ENCODE peak calls at places on chromosomes 6 and 20, in seven cellular contexts. Q, K, X, R, E, F and Y are unnamed samples. For H3K27me3 and H3K4me1, the result is how much of the 10 kb centered on the place peaks cover.

GRCh38 chr20:3172933-3173581 is at the start of gene LZTS3:
- DNase-seq in R (peak), E (peak), Q (peak), F (peak), K (peak), X (peak), Y (peak)

GRCh38 chr6:131107166-131107565 is 28.1 kb upstream of the AKAP7 start:
- DNase-seq in R (peak), X (no peak), K (peak), E (no peak), F (peak), Q (no peak), Y (no peak)

GRCh38 chr20:62161347-62161746 is 17.8 kb downstream of the SS18L1 start:
- DNase-seq in X (no peak), K (peak), F (peak), E (no peak), R (no peak), Q (no peak), Y (no peak)

GRCh38 chr6:151847064-151847463 is 39.6 kb downstream of the ESR1 start:
- DNase-seq in K (peak), F (peak), Q (peak), X (peak), E (no peak), R (peak), Y (peak)

GRCh38 chr6:135135835-135136234 is 45.3 kb upstream of the MYB start:
- DNase-seq in Q (no peak), X (no peak), E (no peak), R (no peak), K (no peak), F (no peak), Y (no peak)

GRCh38 chr20:49853640-49854039 is 41.0 kb downstream of the SLC9A8 start:
- DNase-seq in Q (peak), X (peak), R (peak), E (no peak), K (peak), F (peak), Y (peak)

GRCh38 chr6:148273962-148274752 is 68.5 kb upstream of the SASH1 start:
- DNase-seq in Q (no peak), X (no peak), F (no peak), K (no peak), R (no peak), E (no peak), Y (no peak)

GRCh38 chr6:44355640-44356039 is 13.2 kb downstream of the SPATS1 start:
- DNase-seq in X (no peak), F (no peak), K (no peak), Q (no peak), R (no peak), E (no peak), Y (no peak)

GRCh38 chr6:56570434-56571359 is 72.0 kb downstream of the DST start:
- DNase-seq in Q (peak), K (peak), E (no peak), R (peak), X (peak), F (peak), Y (no peak)

GRCh38 chr6:158938811-158939254 is 61.2 kb downstream of the RSPH3 start:
- DNase-seq in F (no peak), K (no peak), R (no peak), X (peak), Q (peak), E (no peak), Y (no peak)

GRCh38 chr6:25934181-25934580 is 3.7 kb upstream of the SLC17A2 start:
- DNase-seq in E (no peak), F (no peak), Q (no peak), R (no peak), X (no peak), K (no peak), Y (no peak)
- H3K27me3 ChIP-seq in E (under half), F (under half), Q (under half), R (under half), X (under half), K (under half), Y (under half)

GRCh38 chr6:133392015-133392414 is 150.9 kb downstream of the EYA4 start:
- DNase-seq in F (peak), R (no peak), K (peak), Q (peak), E (no peak), X (no peak), Y (no peak)

GRCh38 chr6:133393891-133394290 is 152.7 kb downstream of the EYA4 start:
- DNase-seq in X (no peak), E (no peak), R (no peak), Q (no peak), F (no peak), K (no peak), Y (no peak)

GRCh38 chr6:133392641-133393040 is 151.5 kb downstream of the EYA4 start:
- DNase-seq in R (no peak), F (peak), K (peak), Q (no peak), X (no peak), E (no peak), Y (no peak)

GRCh38 chr6:133388731-133389130 is 147.6 kb downstream of the EYA4 start:
- DNase-seq in Q (no peak), K (no peak), R (no peak), E (no peak), F (no peak), X (no peak), Y (no peak)

GRCh38 chr6:133390168-133390567 is 149.0 kb downstream of the EYA4 start:
- DNase-seq in X (no peak), F (no peak), K (no peak), E (no peak), Q (no peak), R (no peak), Y (no peak)
- H3K4me1 ChIP-seq in X (under half), F (under half), K (under half), E (under half), Q (under half), R (under half), Y (under half)

GRCh38 chr6:3231213-3232016 is 4.0 kb upstream of the TUBB2B start:
- DNase-seq in F (peak), X (peak), K (peak), E (peak), Q (peak), R (peak), Y (peak)
- H3K27me3 ChIP-seq in F (half or more), X (under half), K (half or more), E (under half), Q (under half), R (half or more), Y (under half)

GRCh38 chr6:37241131-37241530 is 16.4 kb upstream of the TBC1D22B start:
- DNase-seq in K (no peak), Q (no peak), R (no peak), F (no peak), E (no peak), X (no peak), Y (no peak)
- H3K4me1 ChIP-seq in K (under half), Q (under half), R (under half), F (half or more), E (under half), X (under half), Y (under half)